ENCODE peak calls at places on chromosomes 2 and 18, in eight cellular contexts. One of them, this sample, is unnamed.

GRCh38 chr2:111986116-111986900 is 68.8 kb upstream of the TMEM87B start:
- DNase-seq in endothelial cell of umbilical vein: no peak
- DNase-seq in activated T-cell treated with anti-CD3 and anti-CD28 coated beads for 1 hour: no peak
- DNase-seq in HFFc6: peak
- DNase-seq in KG1: no peak
- DNase-seq in fibroblast of mammary gland: peak
- DNase-seq in ureter: no peak
- DNase-seq in SJCRH30: peak
- DNase-seq in this sample: no peak

GRCh38 chr2:33444961-33445360 is 31.5 kb upstream of the RASGRP3 start:
- DNase-seq in endothelial cell of umbilical vein: no peak
- DNase-seq in activated T-cell treated with anti-CD3 and anti-CD28 coated beads for 1 hour: no peak
- DNase-seq in HFFc6: no peak
- DNase-seq in KG1: no peak
- DNase-seq in fibroblast of mammary gland: no peak
- DNase-seq in ureter: no peak
- DNase-seq in SJCRH30: no peak
- DNase-seq in this sample: no peak

GRCh38 chr2:113133696-113134558 is 6.5 kb downstream of the IL1RN start:
- DNase-seq in endothelial cell of umbilical vein: no peak
- DNase-seq in activated T-cell treated with anti-CD3 and anti-CD28 coated beads for 1 hour: no peak
- DNase-seq in HFFc6: no peak
- DNase-seq in KG1: no peak
- DNase-seq in fibroblast of mammary gland: no peak
- DNase-seq in ureter: no peak
- DNase-seq in SJCRH30: no peak
- DNase-seq in this sample: no peak

GRCh38 chr18:77063256-77063655 is 69.3 kb downstream of the MBP start:
- DNase-seq in endothelial cell of umbilical vein: no peak
- DNase-seq in activated T-cell treated with anti-CD3 and anti-CD28 coated beads for 1 hour: peak
- DNase-seq in HFFc6: no peak
- DNase-seq in KG1: no peak
- DNase-seq in fibroblast of mammary gland: peak
- DNase-seq in ureter: peak
- DNase-seq in SJCRH30: no peak
- DNase-seq in this sample: no peak

GRCh38 chr2:151032741-151033152 is 228.9 kb downstream of the RBM43 start:
- DNase-seq in endothelial cell of umbilical vein: no peak
- DNase-seq in activated T-cell treated with anti-CD3 and anti-CD28 coated beads for 1 hour: no peak
- DNase-seq in HFFc6: peak
- DNase-seq in KG1: no peak
- DNase-seq in fibroblast of mammary gland: peak
- DNase-seq in ureter: no peak
- DNase-seq in SJCRH30: peak
- DNase-seq in this sample: peak

GRCh38 chr2:130963058-130963848 is 126.5 kb downstream of the ARHGEF4 start:
- DNase-seq in endothelial cell of umbilical vein: no peak
- DNase-seq in activated T-cell treated with anti-CD3 and anti-CD28 coated beads for 1 hour: no peak
- DNase-seq in HFFc6: no peak
- DNase-seq in KG1: no peak
- DNase-seq in fibroblast of mammary gland: no peak
- DNase-seq in ureter: no peak
- DNase-seq in SJCRH30: no peak
- DNase-seq in this sample: no peak

GRCh38 chr2:112645396-112646101 is at the start of gene SLC20A1:
- DNase-seq in endothelial cell of umbilical vein: peak
- DNase-seq in activated T-cell treated with anti-CD3 and anti-CD28 coated beads for 1 hour: peak
- DNase-seq in HFFc6: peak
- DNase-seq in KG1: peak
- DNase-seq in fibroblast of mammary gland: peak
- DNase-seq in ureter: peak
- DNase-seq in SJCRH30: peak
- DNase-seq in this sample: peak

GRCh38 chr2:72859831-72860262 is 27.4 kb upstream of the SPR start:
- DNase-seq in endothelial cell of umbilical vein: peak
- DNase-seq in activated T-cell treated with anti-CD3 and anti-CD28 coated beads for 1 hour: peak
- DNase-seq in HFFc6: peak
- DNase-seq in KG1: peak
- DNase-seq in fibroblast of mammary gland: peak
- DNase-seq in ureter: peak
- DNase-seq in SJCRH30: peak
- DNase-seq in this sample: peak

GRCh38 chr2:240249423-240250149 is 109.1 kb upstream of the OTOS start:
- DNase-seq in endothelial cell of umbilical vein: no peak
- DNase-seq in activated T-cell treated with anti-CD3 and anti-CD28 coated beads for 1 hour: no peak
- DNase-seq in HFFc6: no peak
- DNase-seq in KG1: no peak
- DNase-seq in fibroblast of mammary gland: no peak
- DNase-seq in ureter: peak
- DNase-seq in SJCRH30: peak
- DNase-seq in this sample: no peak

This sample was measured in AG04450.